ENCODE peak calls at places on chromosomes 3 and 15, in nine cellular contexts. One of them, this sample, is unnamed.
A peak's percentile ranks its signal among the peaks of the same experiment; 100 is the strongest.

GRCh38 chr3:190591080-190591479 is 77.2 kb downstream of the IL1RAP start:
- DNase-seq in naive thymus-derived CD8-positive, alpha-beta T cell: no peak
- DNase-seq in astrocyte of the spinal cord: no peak
- DNase-seq in T-cell: no peak
- DNase-seq in AG08395: no peak
- DNase-seq in SK-N-SH: no peak
- DNase-seq in iPS-NIHi11: no peak
- DNase-seq in substantia nigra: no peak
- DNase-seq in AG08396: no peak
- DNase-seq in this sample: no peak

GRCh38 chr3:4426782-4427344 is 40.2 kb downstream of the SUMF1 start:
- DNase-seq in naive thymus-derived CD8-positive, alpha-beta T cell: no peak
- DNase-seq in astrocyte of the spinal cord: peak; percentile 96
- DNase-seq in T-cell: no peak
- DNase-seq in AG08395: peak; percentile 79
- DNase-seq in SK-N-SH: peak; percentile 61
- DNase-seq in iPS-NIHi11: no peak
- DNase-seq in substantia nigra: no peak
- DNase-seq in AG08396: peak; percentile 57
- DNase-seq in this sample: no peak

GRCh38 chr15:64443747-64444621 is 16.4 kb upstream of the ZNF609 start:
- DNase-seq in naive thymus-derived CD8-positive, alpha-beta T cell: no peak
- DNase-seq in astrocyte of the spinal cord: peak; percentile 92
- DNase-seq in T-cell: no peak
- DNase-seq in AG08395: peak; percentile 69
- DNase-seq in SK-N-SH: no peak
- DNase-seq in iPS-NIHi11: no peak
- DNase-seq in substantia nigra: no peak
- DNase-seq in AG08396: peak; percentile 46
- DNase-seq in this sample: peak; percentile 89

GRCh38 chr3:81513591-81513990 is 247.9 kb downstream of the GBE1 start:
- DNase-seq in naive thymus-derived CD8-positive, alpha-beta T cell: no peak
- DNase-seq in astrocyte of the spinal cord: no peak
- DNase-seq in T-cell: no peak
- DNase-seq in AG08395: no peak
- DNase-seq in SK-N-SH: no peak
- DNase-seq in iPS-NIHi11: no peak
- DNase-seq in substantia nigra: no peak
- DNase-seq in AG08396: no peak
- DNase-seq in this sample: no peak

GRCh38 chr3:129938140-129938930 is 36.2 kb upstream of the TRH start:
- DNase-seq in naive thymus-derived CD8-positive, alpha-beta T cell: no peak
- DNase-seq in astrocyte of the spinal cord: no peak
- DNase-seq in T-cell: no peak
- DNase-seq in AG08395: no peak
- DNase-seq in SK-N-SH: no peak
- DNase-seq in iPS-NIHi11: no peak
- DNase-seq in substantia nigra: no peak
- DNase-seq in AG08396: no peak
- DNase-seq in this sample: no peak

GRCh38 chr3:42190701-42191442 is 75.1 kb downstream of the CCK start:
- DNase-seq in naive thymus-derived CD8-positive, alpha-beta T cell: peak; percentile 66
- DNase-seq in astrocyte of the spinal cord: peak; percentile 66
- DNase-seq in T-cell: peak; percentile 48
- DNase-seq in AG08395: peak; percentile 54
- DNase-seq in SK-N-SH: peak; percentile 67
- DNase-seq in iPS-NIHi11: peak; percentile 84
- DNase-seq in substantia nigra: peak; percentile 67
- DNase-seq in AG08396: peak; percentile 51
- DNase-seq in this sample: no peak

GRCh38 chr3:24305795-24306467 is 188.7 kb downstream of the THRB start:
- DNase-seq in naive thymus-derived CD8-positive, alpha-beta T cell: no peak
- DNase-seq in astrocyte of the spinal cord: peak; percentile 33
- DNase-seq in T-cell: no peak
- DNase-seq in AG08395: no peak
- DNase-seq in SK-N-SH: no peak
- DNase-seq in iPS-NIHi11: peak; percentile 69
- DNase-seq in substantia nigra: no peak
- DNase-seq in AG08396: no peak
- DNase-seq in this sample: no peak

GRCh38 chr3:100384735-100385134 is 16.2 kb downstream of the TOMM70 start:
- DNase-seq in naive thymus-derived CD8-positive, alpha-beta T cell: no peak
- DNase-seq in astrocyte of the spinal cord: peak; percentile 9
- DNase-seq in T-cell: no peak
- DNase-seq in AG08395: no peak
- DNase-seq in SK-N-SH: no peak
- DNase-seq in iPS-NIHi11: no peak
- DNase-seq in substantia nigra: no peak
- DNase-seq in AG08396: peak; percentile 41
- DNase-seq in this sample: no peak

GRCh38 chr15:57538822-57539221 is 52.9 kb upstream of the MYZAP start:
- DNase-seq in naive thymus-derived CD8-positive, alpha-beta T cell: no peak
- DNase-seq in astrocyte of the spinal cord: no peak
- DNase-seq in T-cell: no peak
- DNase-seq in AG08395: no peak
- DNase-seq in SK-N-SH: no peak
- DNase-seq in iPS-NIHi11: no peak
- DNase-seq in substantia nigra: no peak
- DNase-seq in AG08396: no peak
- DNase-seq in this sample: no peak

GRCh38 chr3:71062920-71063767 is 520.4 kb downstream of the FOXP1 start:
- DNase-seq in naive thymus-derived CD8-positive, alpha-beta T cell: no peak
- DNase-seq in astrocyte of the spinal cord: peak; percentile 72
- DNase-seq in T-cell: no peak
- DNase-seq in AG08395: peak; percentile 5
- DNase-seq in SK-N-SH: peak; percentile 9
- DNase-seq in iPS-NIHi11: no peak
- DNase-seq in substantia nigra: no peak
- DNase-seq in AG08396: peak; percentile 25
- DNase-seq in this sample: no peak

GRCh38 chr3:8443829-8444791 is 57.5 kb upstream of the LMCD1 start:
- DNase-seq in naive thymus-derived CD8-positive, alpha-beta T cell: no peak
- DNase-seq in astrocyte of the spinal cord: peak; percentile 100
- DNase-seq in T-cell: no peak
- DNase-seq in AG08395: peak; percentile 96
- DNase-seq in SK-N-SH: peak; percentile 76
- DNase-seq in iPS-NIHi11: peak; percentile 68
- DNase-seq in substantia nigra: peak; percentile 16
- DNase-seq in AG08396: peak; percentile 93
- DNase-seq in this sample: peak; percentile 99

GRCh38 chr15:89494941-89495637 is 1.3 kb downstream of the RHCG start:
- DNase-seq in naive thymus-derived CD8-positive, alpha-beta T cell: no peak
- DNase-seq in astrocyte of the spinal cord: no peak
- DNase-seq in T-cell: no peak
- DNase-seq in AG08395: no peak
- DNase-seq in SK-N-SH: no peak
- DNase-seq in iPS-NIHi11: peak; percentile 31
- DNase-seq in substantia nigra: peak; percentile 1
- DNase-seq in AG08396: no peak
- DNase-seq in this sample: no peak

GRCh38 chr3:73086071-73086494 is 24.6 kb downstream of the EBLN2 start:
- DNase-seq in naive thymus-derived CD8-positive, alpha-beta T cell: peak; percentile 54
- DNase-seq in astrocyte of the spinal cord: peak; percentile 35
- DNase-seq in T-cell: peak; percentile 38
- DNase-seq in AG08395: peak; percentile 64
- DNase-seq in SK-N-SH: peak; percentile 71
- DNase-seq in iPS-NIHi11: peak; percentile 63
- DNase-seq in substantia nigra: peak; percentile 43
- DNase-seq in AG08396: peak; percentile 49
- DNase-seq in this sample: no peak

GRCh38 chr3:44065311-44065710 is 176.4 kb upstream of the TOPAZ1 start:
- DNase-seq in naive thymus-derived CD8-positive, alpha-beta T cell: no peak
- DNase-seq in astrocyte of the spinal cord: no peak
- DNase-seq in T-cell: no peak
- DNase-seq in AG08395: peak; percentile 44
- DNase-seq in SK-N-SH: peak; percentile 64
- DNase-seq in iPS-NIHi11: no peak
- DNase-seq in substantia nigra: no peak
- DNase-seq in AG08396: no peak
- DNase-seq in this sample: no peak

GRCh38 chr3:53518495-53518981 is 24.1 kb downstream of the CACNA1D start:
- DNase-seq in naive thymus-derived CD8-positive, alpha-beta T cell: no peak
- DNase-seq in astrocyte of the spinal cord: no peak
- DNase-seq in T-cell: no peak
- DNase-seq in AG08395: no peak
- DNase-seq in SK-N-SH: no peak
- DNase-seq in iPS-NIHi11: no peak
- DNase-seq in substantia nigra: no peak
- DNase-seq in AG08396: no peak
- DNase-seq in this sample: no peak

This sample was measured in non-pigmented ciliary epithelial cell.